ENCODE peak calls at places on chromosome 14, in five cellular contexts. One of them, this sample, is unnamed.

GRCh38 chr14:54840798-54841197 is 61.8 kb downstream of the GCH1 start:
- DNase-seq in endothelial cell: no peak
- DNase-seq in MCF 10A: no peak
- DNase-seq in CD8-positive, alpha-beta T cell: no peak
- DNase-seq in progenitor cell of endocrine pancreas: no peak
- DNase-seq in this sample: no peak

GRCh38 chr14:104224516-104225281 is 86.3 kb downstream of the KIF26A start:
- DNase-seq in endothelial cell: peak; percentile 51
- DNase-seq in MCF 10A: no peak
- DNase-seq in CD8-positive, alpha-beta T cell: peak; percentile 11
- DNase-seq in progenitor cell of endocrine pancreas: no peak
- DNase-seq in this sample: peak; percentile 62

GRCh38 chr14:54470701-54471100 is 18.1 kb downstream of the GMFB start:
- DNase-seq in endothelial cell: no peak
- DNase-seq in MCF 10A: no peak
- DNase-seq in CD8-positive, alpha-beta T cell: no peak
- DNase-seq in progenitor cell of endocrine pancreas: no peak
- DNase-seq in this sample: no peak

GRCh38 chr14:98974113-98974512 is 297.9 kb downstream of the BCL11B start:
- DNase-seq in endothelial cell: no peak
- DNase-seq in MCF 10A: no peak
- DNase-seq in CD8-positive, alpha-beta T cell: no peak
- DNase-seq in progenitor cell of endocrine pancreas: no peak
- DNase-seq in this sample: no peak

GRCh38 chr14:68981539-68981976 is 2.5 kb upstream of the ACTN1 start:
- DNase-seq in endothelial cell: no peak
- DNase-seq in MCF 10A: no peak
- DNase-seq in CD8-positive, alpha-beta T cell: no peak
- DNase-seq in progenitor cell of endocrine pancreas: no peak
- DNase-seq in this sample: no peak

GRCh38 chr14:93543766-93544165 is 113.0 kb downstream of the UNC79 start:
- DNase-seq in endothelial cell: no peak
- DNase-seq in MCF 10A: peak; percentile 35
- DNase-seq in CD8-positive, alpha-beta T cell: no peak
- DNase-seq in progenitor cell of endocrine pancreas: no peak
- DNase-seq in this sample: no peak

GRCh38 chr14:72946491-72946890 is 20.2 kb downstream of the DCAF4 start:
- DNase-seq in endothelial cell: no peak
- DNase-seq in MCF 10A: no peak
- DNase-seq in CD8-positive, alpha-beta T cell: no peak
- DNase-seq in progenitor cell of endocrine pancreas: no peak
- DNase-seq in this sample: no peak

GRCh38 chr14:94290197-94290596 is 2.9 kb downstream of the SERPINA10 start:
- DNase-seq in endothelial cell: no peak
- DNase-seq in MCF 10A: no peak
- DNase-seq in CD8-positive, alpha-beta T cell: no peak
- DNase-seq in progenitor cell of endocrine pancreas: no peak
- DNase-seq in this sample: no peak

GRCh38 chr14:61894452-61895077 is 132.3 kb downstream of the SNAPC1 start:
- DNase-seq in endothelial cell: peak; percentile 71
- DNase-seq in MCF 10A: peak; percentile 81
- DNase-seq in CD8-positive, alpha-beta T cell: peak; percentile 30
- DNase-seq in progenitor cell of endocrine pancreas: peak; percentile 33
- DNase-seq in this sample: peak; percentile 24

GRCh38 chr14:92546347-92547053 is 32.9 kb downstream of the RIN3 start:
- DNase-seq in endothelial cell: no peak
- DNase-seq in MCF 10A: no peak
- DNase-seq in CD8-positive, alpha-beta T cell: no peak
- DNase-seq in progenitor cell of endocrine pancreas: no peak
- DNase-seq in this sample: no peak

GRCh38 chr14:55427439-55427838 is 13.0 kb downstream of the TBPL2 start:
- DNase-seq in endothelial cell: no peak
- DNase-seq in MCF 10A: peak; percentile 73
- DNase-seq in CD8-positive, alpha-beta T cell: no peak
- DNase-seq in progenitor cell of endocrine pancreas: no peak
- DNase-seq in this sample: no peak

GRCh38 chr14:60565211-60565610 is 56.3 kb downstream of the SIX6 start:
- DNase-seq in endothelial cell: no peak
- DNase-seq in MCF 10A: peak; percentile 64
- DNase-seq in CD8-positive, alpha-beta T cell: no peak
- DNase-seq in progenitor cell of endocrine pancreas: no peak
- DNase-seq in this sample: no peak

GRCh38 chr14:101056446-101056845 is 152.9 kb upstream of the RTL1 start:
- DNase-seq in endothelial cell: no peak
- DNase-seq in MCF 10A: no peak
- DNase-seq in CD8-positive, alpha-beta T cell: no peak
- DNase-seq in progenitor cell of endocrine pancreas: no peak
- DNase-seq in this sample: no peak

GRCh38 chr14:52363969-52364368 is 49.9 kb downstream of the PTGER2 start:
- DNase-seq in endothelial cell: no peak
- DNase-seq in MCF 10A: no peak
- DNase-seq in CD8-positive, alpha-beta T cell: no peak
- DNase-seq in progenitor cell of endocrine pancreas: no peak
- DNase-seq in this sample: no peak

GRCh38 chr14:98501335-98501734 is 770.7 kb downstream of the BCL11B start:
- DNase-seq in endothelial cell: no peak
- DNase-seq in MCF 10A: peak; percentile 79
- DNase-seq in CD8-positive, alpha-beta T cell: no peak
- DNase-seq in progenitor cell of endocrine pancreas: no peak
- DNase-seq in this sample: no peak

GRCh38 chr14:101639257-101639833 is 78.0 kb downstream of the DIO3 start:
- DNase-seq in endothelial cell: no peak
- DNase-seq in MCF 10A: no peak
- DNase-seq in CD8-positive, alpha-beta T cell: no peak
- DNase-seq in progenitor cell of endocrine pancreas: no peak
- DNase-seq in this sample: no peak

GRCh38 chr14:104816678-104816945 is 15.7 kb downstream of the ZBTB42 start:
- DNase-seq in endothelial cell: no peak
- DNase-seq in MCF 10A: no peak
- DNase-seq in CD8-positive, alpha-beta T cell: no peak
- DNase-seq in progenitor cell of endocrine pancreas: no peak
- DNase-seq in this sample: no peak

GRCh38 chr14:25121342-25122129 is 71.6 kb upstream of the STXBP6 start:
- DNase-seq in endothelial cell: no peak
- DNase-seq in MCF 10A: no peak
- DNase-seq in CD8-positive, alpha-beta T cell: no peak
- DNase-seq in progenitor cell of endocrine pancreas: no peak
- DNase-seq in this sample: no peak

GRCh38 chr14:57725399-57726077 is 140.4 kb downstream of the SLC35F4 start:
- DNase-seq in endothelial cell: no peak
- DNase-seq in MCF 10A: peak; percentile 79
- DNase-seq in CD8-positive, alpha-beta T cell: no peak
- DNase-seq in progenitor cell of endocrine pancreas: no peak
- DNase-seq in this sample: no peak

GRCh38 chr14:68251766-68252100 is 432.2 kb downstream of the RAD51B start:
- DNase-seq in endothelial cell: no peak
- DNase-seq in MCF 10A: no peak
- DNase-seq in CD8-positive, alpha-beta T cell: no peak
- DNase-seq in progenitor cell of endocrine pancreas: no peak
- DNase-seq in this sample: no peak

GRCh38 chr14:44966601-44967336 is 4.8 kb downstream of the TOGARAM1 start:
- DNase-seq in endothelial cell: no peak
- DNase-seq in MCF 10A: no peak
- DNase-seq in CD8-positive, alpha-beta T cell: no peak
- DNase-seq in progenitor cell of endocrine pancreas: no peak
- DNase-seq in this sample: no peak

GRCh38 chr14:36874396-36875138 is 212.9 kb downstream of the PAX9 start:
- DNase-seq in endothelial cell: no peak
- DNase-seq in MCF 10A: peak; percentile 35
- DNase-seq in CD8-positive, alpha-beta T cell: no peak
- DNase-seq in progenitor cell of endocrine pancreas: no peak
- DNase-seq in this sample: no peak

DNA sequence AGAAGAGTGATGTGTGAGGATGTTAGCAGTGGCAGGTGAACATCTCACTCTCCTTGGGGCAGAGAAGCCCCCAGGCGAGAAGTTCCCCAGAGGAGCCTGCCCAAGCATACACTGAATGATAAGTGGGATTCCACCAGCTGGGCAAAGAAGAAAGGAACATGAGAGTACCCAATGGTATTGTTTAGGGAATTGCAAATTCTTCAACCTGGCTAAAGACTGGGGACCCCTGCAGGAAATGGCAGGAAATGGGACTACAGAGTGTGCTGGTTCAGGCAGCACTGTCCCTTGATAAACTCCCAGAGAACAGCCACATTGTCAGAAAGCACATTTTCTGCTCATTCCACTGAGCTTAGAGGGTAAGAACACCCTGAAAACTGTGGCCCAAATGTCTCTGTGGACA is 121.3 kb downstream of the RPS29 start:
- DNase-seq in endothelial cell: peak; percentile 11
- DNase-seq in MCF 10A: peak; percentile 14
- DNase-seq in CD8-positive, alpha-beta T cell: no peak
- DNase-seq in progenitor cell of endocrine pancreas: no peak
- DNase-seq in this sample: no peak
- TF ChIP-seq CTCF in endothelial cell: no peak
- TF ChIP-seq CTCF in MCF 10A: no peak
- TF ChIP-seq CTCF in CD8-positive, alpha-beta T cell: no peak
- TF ChIP-seq CTCF in progenitor cell of endocrine pancreas: peak; percentile 37
- TF ChIP-seq CTCF in this sample: no peak

GRCh38 chr14:82009076-82009475 is 475.4 kb upstream of the SEL1L start:
- DNase-seq in endothelial cell: no peak
- DNase-seq in MCF 10A: peak; percentile 35
- DNase-seq in CD8-positive, alpha-beta T cell: no peak
- DNase-seq in progenitor cell of endocrine pancreas: no peak
- DNase-seq in this sample: no peak
- TF ChIP-seq CTCF in endothelial cell: peak; percentile 32
- TF ChIP-seq CTCF in MCF 10A: peak; percentile 26
- TF ChIP-seq CTCF in CD8-positive, alpha-beta T cell: no peak
- TF ChIP-seq CTCF in progenitor cell of endocrine pancreas: peak; percentile 53
- TF ChIP-seq CTCF in this sample: no peak

GRCh38 chr14:22837059-22837749 is 819 bp downstream of the MMP14 start:
- DNase-seq in endothelial cell: no peak
- DNase-seq in MCF 10A: peak; percentile 69
- DNase-seq in CD8-positive, alpha-beta T cell: no peak
- DNase-seq in progenitor cell of endocrine pancreas: peak; percentile 42
- DNase-seq in this sample: no peak
- TF ChIP-seq CTCF in endothelial cell: no peak
- TF ChIP-seq CTCF in MCF 10A: no peak
- TF ChIP-seq CTCF in CD8-positive, alpha-beta T cell: no peak
- TF ChIP-seq CTCF in progenitor cell of endocrine pancreas: no peak
- TF ChIP-seq CTCF in this sample: no peak

DNA sequence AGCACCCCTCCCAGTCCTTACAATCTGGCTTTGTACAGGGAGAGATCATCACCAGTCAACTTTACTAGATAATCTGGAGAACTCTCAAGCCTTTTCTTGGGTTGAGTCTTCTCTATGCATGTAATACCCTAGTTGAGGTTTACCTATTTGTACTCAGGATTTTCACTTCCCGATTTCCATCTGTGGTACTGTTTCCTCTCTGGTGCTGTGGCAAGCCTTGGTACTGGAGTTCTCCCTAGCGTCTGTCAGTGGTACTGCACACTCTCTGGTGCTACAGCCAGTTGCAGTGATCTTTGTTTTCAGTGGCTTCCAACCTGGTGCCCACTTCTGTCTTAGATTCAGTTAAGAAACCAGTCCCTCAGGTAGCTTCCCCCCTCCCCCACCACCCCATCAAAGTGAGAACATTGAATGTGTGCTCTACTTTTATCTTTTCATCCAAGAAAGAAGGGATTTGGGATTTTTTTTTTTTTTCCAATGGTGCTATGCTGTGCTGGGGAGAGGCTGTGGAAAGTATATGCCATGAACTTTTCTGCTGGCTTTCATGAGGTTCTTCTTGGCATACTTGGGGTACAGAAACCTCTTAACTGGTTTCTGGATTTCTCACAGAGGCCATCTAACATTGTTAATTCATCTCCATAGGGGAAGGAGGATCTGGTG is 69.4 kb upstream of the EVL start:
- DNase-seq in endothelial cell: peak; percentile 65
- DNase-seq in MCF 10A: peak; percentile 71
- DNase-seq in CD8-positive, alpha-beta T cell: peak; percentile 52
- DNase-seq in progenitor cell of endocrine pancreas: no peak
- DNase-seq in this sample: no peak
- TF ChIP-seq CTCF in endothelial cell: peak; percentile 84
- TF ChIP-seq CTCF in MCF 10A: peak; percentile 60
- TF ChIP-seq CTCF in CD8-positive, alpha-beta T cell: peak; percentile 86
- TF ChIP-seq CTCF in progenitor cell of endocrine pancreas: peak; percentile 63
- TF ChIP-seq CTCF in this sample: no peak